ENCODE peak calls at places on chromosome 1, in nine cellular contexts. D is T-helper 9 cell; U is right cardiac atrium; K is stimulated activated CD4-positive, alpha-beta T cell treated with anti-CD3 and anti-CD28 coated beads, Interleukin-1b, Interleukin-23, amount 100 ng/mL, for 24 hours; S is IMR-90; G is NT2/D1; Q is HS-27A; Y is iPS DF 19.7; X is AG10803. B is an unnamed sample.

GRCh38 chr1:54112969-54113368 is 39.8 kb downstream of the CDCP2 start:
- DNase-seq in D (no peak), U (no peak), K (no peak), S (no peak), G (no peak), Q (no peak), Y (no peak), X (no peak), B (no peak)

GRCh38 chr1:25952851-25953401 is 44.9 kb downstream of the PAFAH2 start:
- DNase-seq in D (no peak), U (peak), K (no peak), S (peak), G (no peak), Q (no peak), Y (no peak), X (peak), B (peak)

GRCh38 chr1:163174524-163175437 is 27.9 kb downstream of the RGS5 start:
- DNase-seq in D (peak), U (peak), K (peak), S (peak), G (peak), Q (no peak), Y (peak), X (peak), B (no peak)

GRCh38 chr1:117591248-117591647 is 14.6 kb upstream of the TENT5C start:
- DNase-seq in D (no peak), U (no peak), K (no peak), S (no peak), G (no peak), Q (no peak), Y (no peak), X (no peak), B (no peak)

GRCh38 chr1:22665752-22666151 is 12.7 kb downstream of the C1QB start:
- DNase-seq in D (no peak), U (no peak), K (no peak), S (peak), G (no peak), Q (no peak), Y (no peak), X (peak), B (no peak)

GRCh38 chr1:52633291-52633754 is 355 bp downstream of the SHISAL2A start:
- DNase-seq in D (peak), U (no peak), K (no peak), S (no peak), G (no peak), Q (no peak), Y (no peak), X (no peak), B (no peak)

GRCh38 chr1:43509007-43509739 is 21.5 kb upstream of the PTPRF start:
- DNase-seq in D (no peak), U (no peak), K (no peak), S (no peak), G (no peak), Q (no peak), Y (no peak), X (peak), B (no peak)

GRCh38 chr1:168372857-168373520 is 92.3 kb downstream of the TBX19 start:
- DNase-seq in D (no peak), U (peak), K (no peak), S (no peak), G (no peak), Q (no peak), Y (no peak), X (no peak), B (no peak)

GRCh38 chr1:2817784-2818564 is 16.5 kb upstream of the TTC34 start:
- DNase-seq in D (no peak), U (no peak), K (no peak), S (no peak), G (no peak), Q (no peak), Y (no peak), X (no peak), B (no peak)

GRCh38 chr1:245516178-245516829 is 361.5 kb downstream of the KIF26B start:
- DNase-seq in D (no peak), U (no peak), K (no peak), S (peak), G (no peak), Q (peak), Y (no peak), X (peak), B (no peak)

GRCh38 chr1:37486680-37487618 is 12.6 kb downstream of the ZC3H12A start:
- DNase-seq in D (peak), U (peak), K (peak), S (peak), G (peak), Q (no peak), Y (no peak), X (peak), B (no peak)

GRCh38 chr1:40980453-40981121 is 1.1 kb downstream of the CTPS1 start:
- DNase-seq in D (peak), U (no peak), K (peak), S (peak), G (no peak), Q (no peak), Y (no peak), X (no peak), B (no peak)

GRCh38 chr1:82225407-82226197 is 424.9 kb downstream of the ADGRL2 start:
- DNase-seq in D (no peak), U (no peak), K (no peak), S (no peak), G (no peak), Q (no peak), Y (no peak), X (peak), B (no peak)

GRCh38 chr1:235758931-235759330 is 107.8 kb downstream of the LYST start:
- DNase-seq in D (no peak), U (no peak), K (no peak), S (no peak), G (no peak), Q (no peak), Y (no peak), X (no peak), B (no peak)

GRCh38 chr1:34866762-34867109 is 7.2 kb upstream of the SMIM12 start:
- DNase-seq in D (no peak), U (no peak), K (no peak), S (no peak), G (no peak), Q (no peak), Y (no peak), X (no peak), B (no peak)

GRCh38 chr1:86247553-86248279 is 91.1 kb upstream of the COL24A1 start:
- DNase-seq in D (no peak), U (no peak), K (no peak), S (peak), G (no peak), Q (no peak), Y (no peak), X (peak), B (no peak)

GRCh38 chr1:33443705-33444180 is 12.8 kb upstream of the PHC2 start:
- DNase-seq in D (no peak), U (no peak), K (no peak), S (no peak), G (no peak), Q (no peak), Y (no peak), X (peak), B (no peak)

GRCh38 chr1:245859510-245860114 is 647.5 kb downstream of the SMYD3 start:
- DNase-seq in D (no peak), U (no peak), K (no peak), S (peak), G (no peak), Q (no peak), Y (no peak), X (peak), B (no peak)

GRCh38 chr1:161044908-161045748 is 649 bp downstream of the USF1 start:
- DNase-seq in D (peak), U (peak), K (peak), S (peak), G (peak), Q (no peak), Y (no peak), X (peak), B (no peak)

GRCh38 chr1:185775505-185775904 is 41.3 kb downstream of the HMCN1 start:
- DNase-seq in D (no peak), U (no peak), K (no peak), S (no peak), G (peak), Q (no peak), Y (no peak), X (no peak), B (no peak)

GRCh38 chr1:2050793-2051682 is 827 bp downstream of the PRKCZ start:
- DNase-seq in D (no peak), U (no peak), K (no peak), S (no peak), G (no peak), Q (no peak), Y (no peak), X (no peak), B (no peak)

GRCh38 chr1:31372051-31372450 is 825 bp downstream of the FABP3 start:
- DNase-seq in D (no peak), U (no peak), K (no peak), S (no peak), G (no peak), Q (no peak), Y (no peak), X (no peak), B (no peak)

GRCh38 chr1:16605213-16605525 is 8.2 kb downstream of the NBPF1 start:
- DNase-seq in D (no peak), U (no peak), K (no peak), S (peak), G (no peak), Q (no peak), Y (no peak), X (no peak), B (no peak)

GRCh38 chr1:63937623-63938022 is 163.8 kb downstream of the ROR1 start:
- DNase-seq in D (no peak), U (no peak), K (no peak), S (no peak), G (no peak), Q (no peak), Y (no peak), X (no peak), B (no peak)

GRCh38 chr1:61797045-61797755 is 54.9 kb downstream of the PATJ start:
- DNase-seq in D (no peak), U (no peak), K (no peak), S (peak), G (no peak), Q (no peak), Y (no peak), X (no peak), B (no peak)

GRCh38 chr1:149977345-149977744 is 33.2 kb downstream of the OTUD7B start:
- DNase-seq in D (no peak), U (no peak), K (no peak), S (no peak), G (no peak), Q (no peak), Y (no peak), X (no peak), B (no peak)

GRCh38 chr1:154812911-154813816 is 56.9 kb downstream of the KCNN3 start:
- DNase-seq in D (no peak), U (peak), K (no peak), S (peak), G (peak), Q (no peak), Y (no peak), X (no peak), B (no peak)

GRCh38 chr1:151221616-151222015 is 23.3 kb downstream of the PIP5K1A start:
- DNase-seq in D (no peak), U (no peak), K (no peak), S (no peak), G (no peak), Q (no peak), Y (no peak), X (no peak), B (no peak)

B was measured in AG04449.